ENCODE peak calls at places on chromosomes 16 and 17, in six cellular contexts. X is pancreas, Y is Peyer's patch, Q is sigmoid colon, U is esophagus squamous epithelium, R is heart left ventricle. P is an unnamed sample. For H3K9me3 and H3K4me1, the result is how much of the 10 kb centered on the place peaks cover.

GRCh38 chr16:20850981-20851380 is 44.7 kb downstream of the REXO5 start:
- DNase-seq in Y (no peak), U (no peak), Q (no peak), R (no peak), X (no peak), P (no peak)

GRCh38 chr17:74224959-74225725 is 11.8 kb downstream of the TTYH2 start:
- DNase-seq in R (no peak), Y (no peak), U (no peak), Q (no peak), X (no peak), P (no peak)

GRCh38 chr17:81057079-81057730 is 22.3 kb downstream of the BAIAP2 start:
- DNase-seq in U (no peak), Y (no peak), Q (peak), X (no peak), R (peak), P (no peak)

GRCh38 chr17:49980703-49981197 is 11.8 kb downstream of the DLX4 start:
- DNase-seq in X (no peak), Q (no peak), U (no peak), R (no peak), Y (no peak), P (no peak)

GRCh38 chr17:1967092-1967662 is 58.0 kb downstream of the RTN4RL1 start:
- DNase-seq in Y (no peak), X (no peak), R (no peak), U (no peak), Q (no peak), P (no peak)

GRCh38 chr16:19599968-19600716 is 44.6 kb downstream of the VPS35L start:
- DNase-seq in Q (no peak), Y (no peak), X (no peak), R (no peak), U (no peak), P (no peak)

GRCh38 chr17:4739122-4740024 is at the start of the genes CXCL16 and ZMYND15:
- DNase-seq in Y (peak), R (peak), Q (peak), U (no peak), X (peak), P (no peak)

GRCh38 chr17:66331038-66331816 is 28.8 kb downstream of the PRKCA start:
- DNase-seq in Q (no peak), R (no peak), Y (no peak), X (no peak), U (no peak), P (no peak)

GRCh38 chr17:20201059-20201458 is 191.9 kb downstream of the SPECC1 start:
- DNase-seq in U (no peak), R (no peak), X (no peak), Q (no peak), Y (no peak), P (no peak)

GRCh38 chr17:55168970-55169687 is 95.6 kb upstream of the HLF start:
- DNase-seq in Q (no peak), X (no peak), U (no peak), Y (no peak), R (no peak), P (no peak)

GRCh38 chr16:27245276-27246231 is 23.0 kb downstream of the NSMCE1 start:
- DNase-seq in R (no peak), U (no peak), Q (peak), X (no peak), Y (peak), P (no peak)

DNA sequence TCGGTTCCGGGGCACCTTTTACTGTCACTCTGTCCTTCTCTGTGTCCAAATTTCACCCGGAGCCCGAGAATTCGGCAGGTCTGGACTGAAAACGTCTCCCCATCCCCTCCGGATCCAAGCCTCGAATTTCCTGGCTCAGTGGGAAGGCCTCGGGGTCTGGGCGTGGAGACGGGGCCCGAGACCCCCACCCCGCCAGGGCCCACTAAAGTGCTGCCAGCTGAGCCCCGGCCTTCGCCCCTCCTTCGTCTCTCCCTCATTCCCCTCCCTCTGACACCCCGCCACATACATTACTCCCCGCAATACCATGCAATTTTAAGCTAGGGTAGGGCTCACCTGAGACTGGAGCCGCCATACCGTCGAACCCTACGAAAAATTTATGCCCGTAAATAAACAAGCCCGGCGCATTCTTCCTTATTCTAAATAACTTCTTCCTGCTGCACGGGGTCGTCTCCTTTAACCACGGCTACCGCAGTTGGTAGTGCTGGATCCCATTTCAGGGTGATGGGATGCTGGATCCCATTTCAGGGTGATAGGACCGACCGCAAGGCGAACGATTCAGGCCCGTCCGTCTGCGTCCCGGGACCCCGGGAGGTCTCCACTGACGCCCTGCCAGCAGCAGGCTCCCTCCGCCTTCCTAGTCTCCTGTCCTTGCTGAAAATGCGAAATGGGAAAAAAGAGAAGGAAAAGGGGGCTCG is 4.4 kb upstream of the OR1F1 start:
- DNase-seq in U (no peak), Y (no peak), Q (no peak), X (no peak), R (no peak), P (no peak)
- H3K9me3 ChIP-seq in U (under half), Y (under half), Q (under half), X (under half), R (under half), P (under half)

GRCh38 chr16:23679986-23680336 is 1.3 kb downstream of the PLK1 start:
- DNase-seq in R (no peak), X (no peak), U (no peak), Y (no peak), Q (no peak), P (no peak)
- H3K4me3 ChIP-seq in R (no peak), X (no peak), U (peak), Y (no peak), Q (no peak), P (peak)

DNA sequence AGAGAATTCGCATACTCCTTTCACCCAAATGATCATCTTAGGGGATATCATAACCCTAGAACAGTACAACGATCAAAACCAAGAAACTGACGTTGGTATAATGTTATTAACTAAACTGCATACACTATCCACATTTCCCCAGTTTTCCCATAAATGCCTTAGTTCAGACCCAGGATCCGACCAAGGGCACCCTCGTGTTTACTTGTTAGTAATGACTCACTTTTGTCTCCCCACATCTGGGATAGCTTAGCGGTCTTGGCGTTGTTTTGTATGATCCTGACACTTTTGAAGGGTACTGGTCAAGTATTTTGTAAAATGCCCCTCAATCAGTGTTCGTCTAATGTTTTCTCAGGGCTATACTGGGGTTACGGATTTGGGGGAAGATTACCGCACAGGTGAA is 8.0 kb downstream of the HS3ST3A1 start:
- DNase-seq in Q (no peak), X (no peak), Y (no peak), U (no peak), R (no peak), P (no peak)
- H3K4me1 ChIP-seq in Q (under half), X (under half), Y (under half), U (under half), R (under half), P (under half)

GRCh38 chr16:1971678-1972489 is at the start of gene TBL3:
- DNase-seq in Q (peak), U (peak), R (peak), X (peak), Y (peak), P (no peak)
- H3K9me3 ChIP-seq in Q (under half), U (under half), R (under half), X (under half), Y (under half), P (under half)

GRCh38 chr16:81837312-81837748 is 58.2 kb downstream of the PLCG2 start:
- DNase-seq in R (no peak), X (peak), Y (no peak), U (no peak), Q (peak), P (no peak)
- H3K4me3 ChIP-seq in R (no peak), X (no peak), Y (no peak), U (no peak), Q (no peak), P (no peak)

GRCh38 chr17:44109312-44109630 is 14.2 kb downstream of the HDAC5 start:
- DNase-seq in U (no peak), R (no peak), X (no peak), Q (no peak), Y (no peak), P (no peak)
- H3K4me1 ChIP-seq in U (half or more), R (half or more), X (under half), Q (half or more), Y (under half), P (under half)

GRCh38 chr16:68574479-68574878 is 35.4 kb downstream of the ZFP90 start:
- DNase-seq in Y (no peak), X (no peak), Q (no peak), U (no peak), R (no peak), P (no peak)

GRCh38 chr16:68575082-68575481 is 36.0 kb downstream of the ZFP90 start:
- DNase-seq in X (no peak), Y (no peak), Q (no peak), U (no peak), R (no peak), P (no peak)

GRCh38 chr16:68577352-68577853 is 38.3 kb downstream of the ZFP90 start:
- DNase-seq in U (no peak), X (no peak), Q (no peak), Y (no peak), R (no peak), P (no peak)
- H3K9me3 ChIP-seq in U (half or more), X (under half), Q (under half), Y (under half), R (under half), P (under half)

GRCh38 chr17:78731904-78732303 is 50.2 kb downstream of the CYTH1 start:
- DNase-seq in U (no peak), Q (no peak), Y (no peak), R (no peak), X (no peak), P (no peak)
- H3K4me3 ChIP-seq in U (no peak), Q (no peak), Y (no peak), R (no peak), X (no peak), P (no peak)

GRCh38 chr17:29583324-29584248 is 5.9 kb downstream of the GIT1 start:
- DNase-seq in X (peak), R (no peak), U (no peak), Y (no peak), Q (no peak), P (no peak)
- H3K4me1 ChIP-seq in X (under half), R (half or more), U (half or more), Y (under half), Q (under half), P (under half)